ENCODE peak calls at places on chromosome 4, in nine cellular contexts. D, H, Y, O, X, U, P, C and K are unnamed samples.

GRCh38 chr4:20615492-20616136 is 84.6 kb upstream of the PACRGL start:
- DNase-seq in U (peak), D (no peak), Y (no peak), P (no peak), O (no peak), X (no peak), C (no peak), H (no peak), K (no peak)

GRCh38 chr4:142194905-142195304 is 558.5 kb downstream of the IL15 start:
- DNase-seq in H (no peak), P (no peak), C (no peak), Y (no peak), D (no peak), U (peak), X (no peak), O (no peak), K (no peak)

GRCh38 chr4:103774326-103774725 is 54.5 kb upstream of the TACR3 start:
- DNase-seq in P (no peak), H (no peak), O (no peak), U (no peak), X (no peak), Y (no peak), C (no peak), D (no peak), K (no peak)

GRCh38 chr4:80115368-80116181 is 42.5 kb upstream of the ANTXR2 start:
- DNase-seq in H (no peak), C (no peak), P (no peak), Y (no peak), D (no peak), O (no peak), X (no peak), U (peak), K (no peak)

GRCh38 chr4:133151681-133152329 is 2.7 kb downstream of the PCDH10 start:
- DNase-seq in D (no peak), P (no peak), O (peak), H (peak), C (peak), Y (peak), U (no peak), X (peak), K (no peak)

GRCh38 chr4:54940996-54941395 is 184.4 kb downstream of the KDR start:
- DNase-seq in H (no peak), O (no peak), X (no peak), Y (peak), P (no peak), C (no peak), D (no peak), U (no peak), K (no peak)

GRCh38 chr4:138953962-138954371 is 61.6 kb upstream of the NOCT start:
- DNase-seq in C (no peak), D (no peak), Y (no peak), H (peak), U (peak), O (no peak), X (no peak), P (no peak), K (no peak)

GRCh38 chr4:122914938-122915337 is 7.5 kb downstream of the NUDT6 start:
- DNase-seq in H (no peak), U (peak), O (no peak), X (no peak), Y (no peak), C (no peak), D (no peak), P (no peak), K (no peak)

GRCh38 chr4:183634086-183634485 is 24.9 kb downstream of the RWDD4 start:
- DNase-seq in C (no peak), Y (no peak), U (peak), X (no peak), O (no peak), D (no peak), P (no peak), H (no peak), K (no peak)

GRCh38 chr4:56466910-56467283 is 520 bp upstream of the SRP72 start:
- DNase-seq in U (peak), O (no peak), D (no peak), C (no peak), H (no peak), Y (peak), P (peak), X (no peak), K (no peak)

GRCh38 chr4:186554890-186555827 is at the start of gene MTNR1A:
- DNase-seq in O (no peak), C (no peak), P (no peak), H (no peak), D (no peak), Y (no peak), U (peak), X (no peak), K (no peak)

GRCh38 chr4:6763330-6763851 is 19.1 kb upstream of the KIAA0232 start:
- DNase-seq in X (peak), C (no peak), O (no peak), H (no peak), D (no peak), Y (no peak), U (peak), P (no peak), K (no peak)

GRCh38 chr4:173801876-173802713 is 272.1 kb upstream of the HAND2 start:
- DNase-seq in U (peak), H (no peak), O (no peak), P (no peak), X (no peak), Y (no peak), D (no peak), C (no peak), K (no peak)

GRCh38 chr4:127604949-127605709 is 27.6 kb upstream of the INTU start:
- DNase-seq in D (no peak), O (peak), P (peak), C (no peak), X (no peak), Y (peak), U (peak), H (no peak), K (no peak)

GRCh38 chr4:1192493-1193205 is 20.3 kb upstream of the SPON2 start:
- DNase-seq in X (peak), Y (no peak), C (peak), P (no peak), U (no peak), D (peak), H (peak), O (no peak), K (no peak)

GRCh38 chr4:151807220-151807619 is 46.4 kb upstream of the GATB start:
- DNase-seq in D (no peak), C (no peak), U (peak), P (no peak), Y (no peak), O (no peak), H (no peak), X (no peak), K (no peak)

GRCh38 chr4:124199755-124200154 is 512.8 kb downstream of the ANKRD50 start:
- DNase-seq in C (no peak), O (no peak), X (no peak), D (no peak), Y (no peak), P (no peak), H (no peak), U (peak), K (no peak)

GRCh38 chr4:158172196-158172557 is 648 bp downstream of the GASK1B start:
- DNase-seq in O (no peak), P (no peak), U (peak), Y (no peak), D (no peak), H (no peak), C (no peak), X (no peak), K (no peak)

GRCh38 chr4:53579826-53580225 is 11.5 kb downstream of the LNX1 start:
- DNase-seq in Y (no peak), X (no peak), C (no peak), H (no peak), O (no peak), D (no peak), P (no peak), U (no peak), K (no peak)

GRCh38 chr4:84379881-84380618 is 119.0 kb downstream of the NKX6-1 start:
- DNase-seq in O (no peak), D (no peak), H (no peak), C (no peak), Y (no peak), P (no peak), X (no peak), U (peak), K (no peak)

GRCh38 chr4:8703857-8704495 is 111.4 kb downstream of the CPZ start:
- DNase-seq in X (peak), C (no peak), O (no peak), H (no peak), Y (no peak), P (no peak), U (no peak), D (no peak), K (no peak)

GRCh38 chr4:158949094-158949493 is 153.8 kb upstream of the RAPGEF2 start:
- DNase-seq in P (no peak), Y (no peak), D (no peak), X (no peak), O (no peak), U (peak), C (no peak), H (no peak), K (peak)

GRCh38 chr4:110510955-110511544 is 35.1 kb downstream of the ENPEP start:
- DNase-seq in X (no peak), D (no peak), P (peak), C (no peak), U (peak), O (peak), H (no peak), Y (peak), K (no peak)

GRCh38 chr4:141792164-141792563 is 155.8 kb downstream of the IL15 start:
- DNase-seq in U (no peak), H (no peak), X (no peak), C (no peak), D (no peak), O (no peak), P (no peak), Y (no peak), K (no peak)

GRCh38 chr4:1789552-1789951 is 3.5 kb upstream of the FGFR3 start:
- DNase-seq in Y (no peak), O (no peak), H (no peak), X (no peak), D (no peak), P (no peak), U (no peak), C (no peak), K (no peak)

GRCh38 chr4:48329193-48329592 is 12.1 kb upstream of the SLAIN2 start:
- DNase-seq in U (no peak), X (no peak), O (no peak), D (no peak), C (no peak), H (no peak), Y (no peak), P (no peak), K (no peak)

GRCh38 chr4:68735106-68735505 is 64.7 kb upstream of the UGT2B15 start:
- DNase-seq in O (no peak), P (no peak), D (no peak), C (no peak), Y (no peak), X (no peak), H (no peak), U (no peak), K (no peak)

GRCh38 chr4:102493794-102494193 is 7.4 kb upstream of the NFKB1 start:
- DNase-seq in O (peak), P (no peak), H (no peak), Y (no peak), X (no peak), U (no peak), D (no peak), C (no peak), K (no peak)

GRCh38 chr4:100631281-100631968 is 113.6 kb upstream of the EMCN start:
- DNase-seq in H (no peak), P (no peak), C (no peak), X (no peak), O (no peak), D (no peak), Y (no peak), U (no peak), K (no peak)

GRCh38 chr4:140149851-140150635 is 3.9 kb downstream of the MAML3 start:
- DNase-seq in X (peak), O (peak), H (peak), U (peak), Y (peak), C (peak), P (peak), D (peak), K (no peak)